ENCODE peak calls at places on chromosome 7, in six cellular contexts. One of them, this sample, is unnamed. For H3K4me1 and H3K36me3, the result is how much of the 10 kb centered on the place peaks cover.

GRCh38 chr7:55075464-55075971 is 56.7 kb downstream of the EGFR start:
- DNase-seq in PC-3: no peak
- DNase-seq in right atrium auricular region: no peak
- DNase-seq in left ventricle myocardium inferior: peak
- DNase-seq in adrenal gland: no peak
- DNase-seq in heart right ventricle: no peak
- DNase-seq in this sample: peak

GRCh38 chr7:157386979-157387800 is 50.4 kb downstream of the DNAJB6 start:
- DNase-seq in PC-3: peak
- DNase-seq in right atrium auricular region: peak
- DNase-seq in left ventricle myocardium inferior: peak
- DNase-seq in adrenal gland: peak
- DNase-seq in heart right ventricle: peak
- DNase-seq in this sample: peak

GRCh38 chr7:50312589-50313162 is 8.2 kb downstream of the IKZF1 start:
- DNase-seq in PC-3: no peak
- DNase-seq in right atrium auricular region: no peak
- DNase-seq in left ventricle myocardium inferior: no peak
- DNase-seq in adrenal gland: no peak
- DNase-seq in heart right ventricle: no peak
- DNase-seq in this sample: no peak

GRCh38 chr7:34277016-34277800 is 371.9 kb downstream of the BMPER start:
- DNase-seq in PC-3: peak
- DNase-seq in right atrium auricular region: no peak
- DNase-seq in left ventricle myocardium inferior: no peak
- DNase-seq in adrenal gland: no peak
- DNase-seq in heart right ventricle: no peak
- DNase-seq in this sample: no peak

GRCh38 chr7:270351-270983 is 19.5 kb upstream of the FOXL3 start:
- DNase-seq in PC-3: no peak
- DNase-seq in right atrium auricular region: no peak
- DNase-seq in left ventricle myocardium inferior: no peak
- DNase-seq in adrenal gland: no peak
- DNase-seq in heart right ventricle: no peak
- DNase-seq in this sample: peak

GRCh38 chr7:116357776-116358670 is 141.5 kb upstream of the CAV2 start:
- DNase-seq in PC-3: peak
- DNase-seq in right atrium auricular region: no peak
- DNase-seq in left ventricle myocardium inferior: no peak
- DNase-seq in adrenal gland: no peak
- DNase-seq in heart right ventricle: no peak
- DNase-seq in this sample: no peak

GRCh38 chr7:51009716-51010496 is 227.2 kb upstream of the GRB10 start:
- DNase-seq in PC-3: peak
- DNase-seq in right atrium auricular region: peak
- DNase-seq in left ventricle myocardium inferior: no peak
- DNase-seq in adrenal gland: peak
- DNase-seq in heart right ventricle: peak
- DNase-seq in this sample: no peak

GRCh38 chr7:30971840-30972563 is 8.2 kb downstream of the GHRHR start:
- DNase-seq in PC-3: no peak
- DNase-seq in right atrium auricular region: peak
- DNase-seq in left ventricle myocardium inferior: no peak
- DNase-seq in adrenal gland: peak
- DNase-seq in heart right ventricle: no peak
- DNase-seq in this sample: no peak

GRCh38 chr7:56097700-56098099 is 4.9 kb upstream of the PHKG1 start:
- DNase-seq in PC-3: peak
- DNase-seq in right atrium auricular region: no peak
- DNase-seq in left ventricle myocardium inferior: no peak
- DNase-seq in adrenal gland: peak
- DNase-seq in heart right ventricle: peak
- DNase-seq in this sample: no peak

GRCh38 chr7:88111136-88111748 is 108.6 kb downstream of the SRI start:
- DNase-seq in PC-3: peak
- DNase-seq in right atrium auricular region: no peak
- DNase-seq in left ventricle myocardium inferior: no peak
- DNase-seq in adrenal gland: no peak
- DNase-seq in heart right ventricle: no peak
- DNase-seq in this sample: no peak

GRCh38 chr7:122068999-122069398 is 75.0 kb downstream of the AASS start:
- DNase-seq in PC-3: no peak
- DNase-seq in right atrium auricular region: no peak
- DNase-seq in left ventricle myocardium inferior: no peak
- DNase-seq in adrenal gland: no peak
- DNase-seq in heart right ventricle: no peak
- DNase-seq in this sample: no peak

GRCh38 chr7:100728196-100728595 is 5.2 kb upstream of the ZAN start:
- DNase-seq in PC-3: no peak
- DNase-seq in right atrium auricular region: no peak
- DNase-seq in left ventricle myocardium inferior: no peak
- DNase-seq in adrenal gland: no peak
- DNase-seq in heart right ventricle: no peak
- DNase-seq in this sample: no peak

GRCh38 chr7:23852988-23853387 is 143.0 kb downstream of the STK31 start:
- DNase-seq in PC-3: no peak
- DNase-seq in right atrium auricular region: no peak
- DNase-seq in left ventricle myocardium inferior: no peak
- DNase-seq in adrenal gland: no peak
- DNase-seq in heart right ventricle: no peak
- DNase-seq in this sample: peak

GRCh38 chr7:133121175-133121844 is 39.4 kb upstream of the CHCHD3 start:
- DNase-seq in PC-3: no peak
- DNase-seq in right atrium auricular region: no peak
- DNase-seq in left ventricle myocardium inferior: no peak
- DNase-seq in adrenal gland: no peak
- DNase-seq in heart right ventricle: no peak
- DNase-seq in this sample: no peak

GRCh38 chr7:57505176-57505575 is 55.2 kb downstream of the ZNF716 start:
- DNase-seq in PC-3: no peak
- DNase-seq in right atrium auricular region: no peak
- DNase-seq in left ventricle myocardium inferior: no peak
- DNase-seq in adrenal gland: no peak
- DNase-seq in heart right ventricle: no peak
- DNase-seq in this sample: no peak

GRCh38 chr7:7449055-7449454 is 86.6 kb downstream of the COL28A1 start:
- DNase-seq in PC-3: no peak
- DNase-seq in right atrium auricular region: no peak
- DNase-seq in left ventricle myocardium inferior: no peak
- DNase-seq in adrenal gland: no peak
- DNase-seq in heart right ventricle: no peak
- DNase-seq in this sample: no peak

GRCh38 chr7:99395616-99396327 is 12.6 kb downstream of the PDAP1 start:
- DNase-seq in PC-3: no peak
- DNase-seq in right atrium auricular region: no peak
- DNase-seq in left ventricle myocardium inferior: no peak
- DNase-seq in adrenal gland: no peak
- DNase-seq in heart right ventricle: no peak
- DNase-seq in this sample: no peak

GRCh38 chr7:50449501-50449880 is 659 bp downstream of the FIGNL1 start:
- DNase-seq in PC-3: no peak
- DNase-seq in right atrium auricular region: no peak
- DNase-seq in left ventricle myocardium inferior: no peak
- DNase-seq in adrenal gland: no peak
- DNase-seq in heart right ventricle: no peak
- DNase-seq in this sample: no peak

GRCh38 chr7:74289660-74290589 is 718 bp downstream of the CLIP2 start:
- DNase-seq in PC-3: peak
- DNase-seq in right atrium auricular region: no peak
- DNase-seq in left ventricle myocardium inferior: peak
- DNase-seq in adrenal gland: peak
- DNase-seq in heart right ventricle: peak
- DNase-seq in this sample: no peak

GRCh38 chr7:31076051-31076450 is 23.9 kb downstream of the ADCYAP1R1 start:
- DNase-seq in PC-3: no peak
- DNase-seq in right atrium auricular region: no peak
- DNase-seq in left ventricle myocardium inferior: peak
- DNase-seq in adrenal gland: no peak
- DNase-seq in heart right ventricle: no peak
- DNase-seq in this sample: no peak

GRCh38 chr7:311796-312195 is 21.8 kb downstream of the FOXL3 start:
- DNase-seq in PC-3: no peak
- DNase-seq in right atrium auricular region: no peak
- DNase-seq in left ventricle myocardium inferior: no peak
- DNase-seq in adrenal gland: no peak
- DNase-seq in heart right ventricle: no peak
- DNase-seq in this sample: no peak

GRCh38 chr7:151406051-151406875 is 3.6 kb downstream of the WDR86 start:
- DNase-seq in PC-3: no peak
- DNase-seq in right atrium auricular region: no peak
- DNase-seq in left ventricle myocardium inferior: no peak
- DNase-seq in adrenal gland: no peak
- DNase-seq in heart right ventricle: no peak
- DNase-seq in this sample: no peak
- H3K4me1 ChIP-seq in PC-3: under half
- H3K4me1 ChIP-seq in right atrium auricular region: under half
- H3K4me1 ChIP-seq in left ventricle myocardium inferior: under half
- H3K4me1 ChIP-seq in adrenal gland: under half
- H3K4me1 ChIP-seq in heart right ventricle: under half
- H3K4me1 ChIP-seq in this sample: under half

DNA sequence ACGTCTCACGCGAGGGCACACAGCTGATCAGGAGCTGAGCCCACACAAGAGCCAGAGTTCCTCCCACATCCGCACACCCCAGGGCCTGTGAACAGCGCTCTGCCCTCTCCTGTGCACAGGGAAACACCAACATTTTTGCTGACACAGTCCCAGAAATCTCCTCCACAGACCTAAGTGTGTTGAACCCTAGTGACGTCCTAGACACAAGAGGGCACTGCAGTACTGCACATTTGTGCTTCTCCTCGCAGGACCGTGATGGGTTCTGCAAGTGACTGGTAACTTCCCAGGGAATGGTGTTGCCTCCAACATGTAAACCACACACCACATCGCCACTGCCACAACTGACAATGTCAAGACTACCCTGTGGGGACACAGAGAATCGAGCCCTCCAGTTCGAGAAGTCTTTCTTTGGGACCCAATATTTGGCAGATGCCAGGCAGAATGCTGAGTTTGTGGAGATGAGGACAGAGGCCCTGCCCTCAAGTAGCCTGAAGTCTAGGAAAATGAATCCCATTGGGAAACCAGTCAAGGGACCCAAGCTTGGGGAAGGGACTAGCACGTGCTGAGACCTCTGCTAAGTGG is 170.3 kb downstream of the PAXIP1 start:
- DNase-seq in PC-3: peak
- DNase-seq in right atrium auricular region: no peak
- DNase-seq in left ventricle myocardium inferior: no peak
- DNase-seq in adrenal gland: no peak
- DNase-seq in heart right ventricle: no peak
- DNase-seq in this sample: no peak
- TF ChIP-seq CTCF in PC-3: peak
- TF ChIP-seq CTCF in right atrium auricular region: no peak
- TF ChIP-seq CTCF in left ventricle myocardium inferior: no peak
- TF ChIP-seq CTCF in adrenal gland: peak
- TF ChIP-seq CTCF in heart right ventricle: no peak
- TF ChIP-seq CTCF in this sample: no peak

DNA sequence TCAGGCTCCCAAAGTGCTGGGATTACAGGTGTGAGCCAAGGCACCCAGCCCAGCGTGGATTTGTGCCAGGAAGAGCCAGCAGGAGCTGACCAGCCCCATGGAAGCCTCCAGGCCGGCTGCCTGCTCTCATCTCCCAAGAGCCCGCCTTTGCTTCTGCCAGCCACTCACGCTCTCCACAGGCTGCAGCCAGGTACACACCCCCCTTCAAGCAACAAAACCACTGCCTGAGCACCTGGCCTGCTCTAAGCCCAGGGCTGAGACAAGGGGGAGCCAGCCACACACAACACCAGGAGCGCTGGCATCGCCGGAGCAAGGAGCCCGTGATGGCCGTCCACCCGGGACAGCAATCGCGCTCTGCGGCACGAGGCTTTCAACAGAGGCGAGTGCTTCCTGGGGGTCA is 34.5 kb downstream of the MAD1L1 start:
- DNase-seq in PC-3: no peak
- DNase-seq in right atrium auricular region: no peak
- DNase-seq in left ventricle myocardium inferior: no peak
- DNase-seq in adrenal gland: peak
- DNase-seq in heart right ventricle: no peak
- DNase-seq in this sample: no peak
- H3K36me3 ChIP-seq in PC-3: under half
- H3K36me3 ChIP-seq in right atrium auricular region: under half
- H3K36me3 ChIP-seq in left ventricle myocardium inferior: under half
- H3K36me3 ChIP-seq in adrenal gland: under half
- H3K36me3 ChIP-seq in heart right ventricle: under half
- H3K36me3 ChIP-seq in this sample: under half

DNA sequence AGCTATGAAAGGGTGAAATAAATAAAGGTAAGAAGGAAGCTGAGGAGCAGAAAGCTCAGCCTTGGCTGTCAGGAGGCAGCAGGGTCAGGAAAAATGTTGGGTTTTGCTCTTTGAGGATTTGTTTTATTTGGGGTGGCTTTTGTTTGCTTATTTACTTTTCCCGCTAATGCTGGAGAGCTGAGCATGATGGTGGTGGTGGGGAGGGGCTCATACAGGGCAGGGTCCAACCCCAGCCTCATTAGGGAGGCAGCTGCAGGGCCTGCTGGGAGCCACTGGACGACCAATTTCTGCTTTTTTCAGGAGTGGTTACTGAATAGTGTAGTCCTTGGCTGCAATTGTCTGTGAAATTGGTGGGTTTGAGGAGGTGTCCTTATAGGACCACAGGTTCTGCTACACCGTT is 36.3 kb downstream of the CCM2 start:
- DNase-seq in PC-3: no peak
- DNase-seq in right atrium auricular region: no peak
- DNase-seq in left ventricle myocardium inferior: no peak
- DNase-seq in adrenal gland: no peak
- DNase-seq in heart right ventricle: no peak
- DNase-seq in this sample: no peak
- H3K4me1 ChIP-seq in PC-3: under half
- H3K4me1 ChIP-seq in right atrium auricular region: under half
- H3K4me1 ChIP-seq in left ventricle myocardium inferior: under half
- H3K4me1 ChIP-seq in adrenal gland: under half
- H3K4me1 ChIP-seq in heart right ventricle: under half
- H3K4me1 ChIP-seq in this sample: under half

DNA sequence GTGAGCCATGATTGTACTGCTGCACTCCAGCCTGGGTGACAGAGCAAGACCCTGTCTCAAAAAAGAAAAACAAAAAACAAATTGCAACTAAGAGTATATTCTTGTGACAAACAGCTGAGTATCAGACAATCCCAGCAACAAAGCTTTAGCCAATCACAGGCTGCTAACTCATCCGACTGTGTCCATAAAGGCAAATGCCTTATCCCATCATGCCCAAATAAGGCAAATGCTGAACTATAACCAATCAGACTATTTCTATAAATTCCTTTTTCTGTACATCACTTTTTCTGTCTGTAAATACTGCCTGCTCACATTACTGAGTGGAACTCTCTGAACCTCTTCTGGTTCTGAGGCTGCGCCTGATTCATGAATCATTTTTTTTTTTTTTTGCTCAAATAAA is 37.5 kb upstream of the TAC1 start:
- DNase-seq in PC-3: no peak
- DNase-seq in right atrium auricular region: no peak
- DNase-seq in left ventricle myocardium inferior: no peak
- DNase-seq in adrenal gland: no peak
- DNase-seq in heart right ventricle: no peak
- DNase-seq in this sample: no peak
- TF ChIP-seq CTCF in PC-3: no peak
- TF ChIP-seq CTCF in right atrium auricular region: no peak
- TF ChIP-seq CTCF in left ventricle myocardium inferior: no peak
- TF ChIP-seq CTCF in adrenal gland: no peak
- TF ChIP-seq CTCF in heart right ventricle: no peak
- TF ChIP-seq CTCF in this sample: no peak

This sample was measured in testis.